ENCODE peak calls at places on chromosomes 1 and 21, in six cellular contexts. E is H7, G is brain microvascular endothelial cell, F is left ventricle myocardium inferior, W is OCI-LY7, X is choroid plexus epithelial cell. I is an unnamed sample.

GRCh38 chr1:55526716-55527115 is 311.6 kb upstream of the USP24 start:
- DNase-seq in E (no peak), G (no peak), F (no peak), W (no peak), X (no peak), I (no peak)

GRCh38 chr1:232613752-232614381 is 16.1 kb downstream of the SIPA1L2 start:
- DNase-seq in E (no peak), G (peak; percentile 88), F (no peak), W (no peak), X (peak; percentile 95), I (peak; percentile 95)

GRCh38 chr1:183596500-183596899 is 6.2 kb upstream of the NCF2 start:
- DNase-seq in E (no peak), G (no peak), F (no peak), W (no peak), X (no peak), I (no peak)

GRCh38 chr1:237709355-237709754 is 181.4 kb downstream of the ZP4 start:
- DNase-seq in E (no peak), G (no peak), F (no peak), W (no peak), X (no peak), I (no peak)

GRCh38 chr1:94481473-94481933 is 60.1 kb downstream of the F3 start:
- DNase-seq in E (peak; percentile 44), G (peak; percentile 63), F (no peak), W (peak; percentile 67), X (peak; percentile 88), I (peak; percentile 77)

GRCh38 chr1:221939598-221939997 is 197.7 kb upstream of the DUSP10 start:
- DNase-seq in E (no peak), G (no peak), F (no peak), W (no peak), X (no peak), I (no peak)

GRCh38 chr1:31567956-31568570 is 8.3 kb upstream of the TINAGL1 start:
- DNase-seq in E (peak; percentile 10), G (no peak), F (no peak), W (no peak), X (no peak), I (no peak)

GRCh38 chr1:226060976-226061792 is 1.3 kb upstream of the H3-3A start:
- DNase-seq in E (peak; percentile 22), G (no peak), F (no peak), W (no peak), X (peak; percentile 11), I (peak; percentile 5)

GRCh38 chr1:68112835-68113243 is 62.4 kb upstream of the DIRAS3 start:
- DNase-seq in E (no peak), G (peak; percentile 85), F (peak; percentile 26), W (no peak), X (peak; percentile 80), I (peak; percentile 63)

GRCh38 chr1:195709821-195710220 is 898.4 kb downstream of the KCNT2 start:
- DNase-seq in E (no peak), G (no peak), F (no peak), W (no peak), X (no peak), I (no peak)

GRCh38 chr1:245785433-245785832 is 630.6 kb downstream of the KIF26B start:
- DNase-seq in E (no peak), G (no peak), F (no peak), W (no peak), X (no peak), I (no peak)

GRCh38 chr1:208335386-208335785 is 91.2 kb upstream of the PLXNA2 start:
- DNase-seq in E (peak; percentile 27), G (no peak), F (no peak), W (no peak), X (no peak), I (no peak)

GRCh38 chr1:198686069-198686728 is 47.4 kb downstream of the PTPRC start:
- DNase-seq in E (no peak), G (no peak), F (no peak), W (peak; percentile 55), X (peak; percentile 70), I (peak; percentile 65)

GRCh38 chr1:152162826-152163463 is 3.9 kb upstream of the RPTN start:
- DNase-seq in E (no peak), G (peak; percentile 65), F (no peak), W (no peak), X (peak; percentile 98), I (peak; percentile 86)

GRCh38 chr1:54804471-54805132 is 3.5 kb upstream of the TTC22 start:
- DNase-seq in E (no peak), G (no peak), F (no peak), W (no peak), X (peak; percentile 28), I (peak; percentile 16)

GRCh38 chr1:148263906-148264255 is 111.8 kb upstream of the NBPF11 start:
- DNase-seq in E (no peak), G (no peak), F (no peak), W (no peak), X (no peak), I (no peak)

GRCh38 chr21:15279484-15279883 is 214.7 kb upstream of the NRIP1 start:
- DNase-seq in E (no peak), G (no peak), F (no peak), W (no peak), X (no peak), I (no peak)

GRCh38 chr1:182595641-182596240 is 6.7 kb upstream of the RNASEL start:
- DNase-seq in E (peak; percentile 75), G (peak; percentile 76), F (peak; percentile 59), W (peak; percentile 63), X (peak; percentile 86), I (peak; percentile 79)

GRCh38 chr1:71753746-71754145 is 528.6 kb downstream of the NEGR1 start:
- DNase-seq in E (no peak), G (no peak), F (no peak), W (no peak), X (no peak), I (no peak)

GRCh38 chr1:117612517-117613248 is 6.8 kb downstream of the TENT5C start:
- DNase-seq in E (no peak), G (peak; percentile 52), F (no peak), W (no peak), X (no peak), I (peak; percentile 97)

GRCh38 chr1:33575324-33575879 is 103.0 kb downstream of the ZSCAN20 start:
- DNase-seq in E (no peak), G (no peak), F (peak; percentile 25), W (no peak), X (no peak), I (peak; percentile 2)

GRCh38 chr1:55214214-55214902 is 806 bp downstream of the USP24 start:
- DNase-seq in E (peak; percentile 82), G (no peak), F (peak; percentile 55), W (peak; percentile 51), X (no peak), I (no peak)

GRCh38 chr1:24939657-24940193 is 9.6 kb upstream of the RUNX3 start:
- DNase-seq in E (no peak), G (no peak), F (no peak), W (no peak), X (no peak), I (no peak)

GRCh38 chr1:227318003-227318851 is at the start of gene CDC42BPA:
- DNase-seq in E (peak; percentile 93), G (peak; percentile 85), F (peak; percentile 89), W (no peak), X (peak; percentile 91), I (peak; percentile 93)

GRCh38 chr1:227315500-227316346 is 2.6 kb downstream of the CDC42BPA start:
- DNase-seq in E (peak; percentile 24), G (peak; percentile 45), F (no peak), W (no peak), X (peak; percentile 78), I (peak; percentile 82)

GRCh38 chr1:227316456-227316855 is 1.8 kb downstream of the CDC42BPA start:
- DNase-seq in E (no peak), G (no peak), F (no peak), W (no peak), X (no peak), I (no peak)

GRCh38 chr1:227317541-227318002 is 720 bp downstream of the CDC42BPA start:
- DNase-seq in E (peak; percentile 77), G (peak; percentile 52), F (peak; percentile 29), W (no peak), X (peak; percentile 65), I (peak; percentile 82)

DNA sequence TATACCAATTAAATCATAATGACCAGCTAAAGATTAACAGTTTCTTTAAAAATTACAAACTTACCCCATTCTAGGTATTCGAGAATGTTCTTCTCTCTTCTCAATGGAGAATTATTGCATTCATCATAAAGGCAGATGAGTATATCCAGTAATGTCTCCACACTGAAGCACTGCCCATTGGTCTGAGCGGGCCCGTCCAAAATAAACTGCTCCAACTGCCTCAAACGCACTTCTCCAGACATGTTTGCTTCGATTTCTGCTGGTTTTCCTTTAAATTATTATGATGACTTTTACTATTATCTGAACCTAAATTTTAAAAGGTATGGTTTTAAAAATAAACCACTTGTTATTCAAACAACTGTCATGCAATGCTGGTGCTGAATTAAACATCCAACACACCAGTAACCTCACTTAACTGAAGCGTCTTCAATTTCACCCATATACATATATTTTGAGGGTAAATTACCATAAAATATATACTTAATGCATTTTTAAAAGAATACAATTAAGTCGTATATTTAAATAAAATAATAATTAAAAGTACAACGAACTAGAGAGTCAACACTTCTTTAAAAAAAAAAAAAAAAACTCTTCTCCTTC is 1.3 kb downstream of the CDC42BPA start:
- DNase-seq in E (no peak), G (peak; percentile 22), F (no peak), W (no peak), X (peak; percentile 49), I (peak; percentile 47)
- H3K4me3 ChIP-seq in E (peak overlapping the region; percentile 84), G (peak overlapping the region; percentile 75), F (peak overlapping the region; percentile 77), W (no peak overlapping the region), X (peak overlapping the region; percentile 82), I (peak overlapping the region; percentile 95)

GRCh38 chr21:24200052-24200451 is 1407.2 kb downstream of the MRPL39 start:
- DNase-seq in E (no peak), G (no peak), F (no peak), W (no peak), X (no peak), I (no peak)

GRCh38 chr21:24197956-24198355 is 1409.3 kb downstream of the MRPL39 start:
- DNase-seq in E (no peak), G (no peak), F (no peak), W (no peak), X (no peak), I (no peak)

DNA sequence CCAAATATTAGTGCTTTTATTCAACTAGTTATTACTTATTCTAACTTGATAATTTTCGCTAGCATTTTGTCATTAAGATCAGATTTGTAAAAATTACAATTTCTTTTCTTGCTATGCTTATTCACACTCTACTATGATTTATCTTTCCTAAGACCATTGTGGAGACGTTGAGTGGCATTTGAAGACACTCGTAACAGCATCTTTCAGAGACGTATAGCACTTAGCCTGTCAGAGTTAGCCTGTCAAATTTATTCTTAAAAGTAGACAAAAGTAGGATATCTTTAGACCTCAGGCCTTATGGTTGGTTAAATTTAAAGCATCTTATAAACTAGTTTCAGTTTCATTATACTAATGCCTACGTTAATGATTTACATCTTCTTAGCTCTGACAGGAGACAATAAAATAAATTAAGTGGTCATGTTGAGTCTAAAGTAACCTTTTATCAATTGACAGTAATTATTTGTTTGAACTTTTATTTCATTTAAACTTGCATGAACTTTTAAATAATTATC is 1410.1 kb downstream of the MRPL39 start:
- DNase-seq in E (no peak), G (no peak), F (no peak), W (no peak), X (no peak), I (no peak)
- H3K4me3 ChIP-seq in E (no peak overlapping the region), G (no peak overlapping the region), F (no peak overlapping the region), W (no peak overlapping the region), X (no peak overlapping the region), I (no peak overlapping the region)

GRCh38 chr1:78006491-78006890 is 1.8 kb downstream of the DNAJB4 start:
- DNase-seq in E (no peak), G (no peak), F (no peak), W (no peak), X (no peak), I (no peak)
- H3K4me3 ChIP-seq in E (no peak overlapping the region), G (peak overlapping the region; percentile 69), F (peak overlapping the region; percentile 77), W (peak overlapping the region; percentile 72), X (peak overlapping the region; percentile 65), I (peak overlapping the region; percentile 85)

GRCh38 chr1:49200738-49201137 is 424.0 kb upstream of the BEND5 start:
- DNase-seq in E (no peak), G (no peak), F (no peak), W (no peak), X (no peak), I (no peak)
- H3K4me3 ChIP-seq in E (no peak overlapping the region), G (no peak overlapping the region), F (no peak overlapping the region), W (no peak overlapping the region), X (no peak overlapping the region), I (no peak overlapping the region)

I was measured in fibroblast of villous mesenchyme.